ENCODE peak calls at places on chromosome 13, in ten cellular contexts. One of them, this sample, is unnamed.

GRCh38 chr13:41577437-41577836 is 120.1 kb downstream of the RGCC start:
- DNase-seq in brain microvascular endothelial cell: no peak
- DNase-seq in NCI-H69: no peak
- DNase-seq in HuH-7: peak
- DNase-seq in iPS-NIHi11: no peak
- DNase-seq in WTC11: no peak
- DNase-seq in GM18507: no peak
- DNase-seq in kidney tubule cell: no peak
- DNase-seq in RWPE1: no peak
- DNase-seq in mucosa of gallbladder: no peak
- DNase-seq in this sample: no peak

GRCh38 chr13:21849323-21849722 is 178.4 kb downstream of the FGF9 start:
- DNase-seq in brain microvascular endothelial cell: no peak
- DNase-seq in NCI-H69: peak
- DNase-seq in HuH-7: peak
- DNase-seq in iPS-NIHi11: peak
- DNase-seq in WTC11: no peak
- DNase-seq in GM18507: no peak
- DNase-seq in kidney tubule cell: peak
- DNase-seq in RWPE1: peak
- DNase-seq in mucosa of gallbladder: peak
- DNase-seq in this sample: no peak

GRCh38 chr13:26475176-26476110 is 82.0 kb upstream of the WASF3 start:
- DNase-seq in brain microvascular endothelial cell: no peak
- DNase-seq in NCI-H69: no peak
- DNase-seq in HuH-7: no peak
- DNase-seq in iPS-NIHi11: peak
- DNase-seq in WTC11: peak
- DNase-seq in GM18507: no peak
- DNase-seq in kidney tubule cell: no peak
- DNase-seq in RWPE1: no peak
- DNase-seq in mucosa of gallbladder: no peak
- DNase-seq in this sample: no peak

GRCh38 chr13:41059896-41060722 is 1.2 kb upstream of the WBP4 start:
- DNase-seq in brain microvascular endothelial cell: peak
- DNase-seq in NCI-H69: peak
- DNase-seq in HuH-7: peak
- DNase-seq in iPS-NIHi11: peak
- DNase-seq in WTC11: peak
- DNase-seq in GM18507: peak
- DNase-seq in kidney tubule cell: peak
- DNase-seq in RWPE1: peak
- DNase-seq in mucosa of gallbladder: peak
- DNase-seq in this sample: peak

GRCh38 chr13:74922963-74923362 is 559.0 kb downstream of the TBC1D4 start:
- DNase-seq in brain microvascular endothelial cell: no peak
- DNase-seq in NCI-H69: no peak
- DNase-seq in HuH-7: no peak
- DNase-seq in iPS-NIHi11: no peak
- DNase-seq in WTC11: no peak
- DNase-seq in GM18507: no peak
- DNase-seq in kidney tubule cell: no peak
- DNase-seq in RWPE1: no peak
- DNase-seq in mucosa of gallbladder: no peak
- DNase-seq in this sample: no peak

GRCh38 chr13:40672310-40673060 is 6.0 kb upstream of the FOXO1 start:
- DNase-seq in brain microvascular endothelial cell: peak
- DNase-seq in NCI-H69: peak
- DNase-seq in HuH-7: no peak
- DNase-seq in iPS-NIHi11: peak
- DNase-seq in WTC11: no peak
- DNase-seq in GM18507: no peak
- DNase-seq in kidney tubule cell: peak
- DNase-seq in RWPE1: peak
- DNase-seq in mucosa of gallbladder: no peak
- DNase-seq in this sample: no peak

GRCh38 chr13:93476175-93476574 is 249.6 kb downstream of the GPC6 start:
- DNase-seq in brain microvascular endothelial cell: peak
- DNase-seq in NCI-H69: no peak
- DNase-seq in HuH-7: no peak
- DNase-seq in iPS-NIHi11: peak
- DNase-seq in WTC11: no peak
- DNase-seq in GM18507: no peak
- DNase-seq in kidney tubule cell: peak
- DNase-seq in RWPE1: peak
- DNase-seq in mucosa of gallbladder: no peak
- DNase-seq in this sample: no peak

GRCh38 chr13:64413529-64413928 is 2816.6 kb downstream of the PCDH9 start:
- DNase-seq in brain microvascular endothelial cell: no peak
- DNase-seq in NCI-H69: no peak
- DNase-seq in HuH-7: no peak
- DNase-seq in iPS-NIHi11: no peak
- DNase-seq in WTC11: no peak
- DNase-seq in GM18507: no peak
- DNase-seq in kidney tubule cell: no peak
- DNase-seq in RWPE1: no peak
- DNase-seq in mucosa of gallbladder: no peak
- DNase-seq in this sample: no peak

GRCh38 chr13:82370306-82370705 is 1512.0 kb downstream of the SLITRK1 start:
- DNase-seq in brain microvascular endothelial cell: no peak
- DNase-seq in NCI-H69: no peak
- DNase-seq in HuH-7: no peak
- DNase-seq in iPS-NIHi11: no peak
- DNase-seq in WTC11: no peak
- DNase-seq in GM18507: no peak
- DNase-seq in kidney tubule cell: peak
- DNase-seq in RWPE1: peak
- DNase-seq in mucosa of gallbladder: no peak
- DNase-seq in this sample: no peak

GRCh38 chr13:43428545-43429287 is 358.1 kb downstream of the ENOX1 start:
- DNase-seq in brain microvascular endothelial cell: no peak
- DNase-seq in NCI-H69: no peak
- DNase-seq in HuH-7: no peak
- DNase-seq in iPS-NIHi11: no peak
- DNase-seq in WTC11: no peak
- DNase-seq in GM18507: no peak
- DNase-seq in kidney tubule cell: no peak
- DNase-seq in RWPE1: no peak
- DNase-seq in mucosa of gallbladder: no peak
- DNase-seq in this sample: no peak

GRCh38 chr13:67230774-67231480 is 791 bp upstream of the PCDH9 start:
- DNase-seq in brain microvascular endothelial cell: peak
- DNase-seq in NCI-H69: peak
- DNase-seq in HuH-7: peak
- DNase-seq in iPS-NIHi11: peak
- DNase-seq in WTC11: peak
- DNase-seq in GM18507: no peak
- DNase-seq in kidney tubule cell: peak
- DNase-seq in RWPE1: peak
- DNase-seq in mucosa of gallbladder: peak
- DNase-seq in this sample: peak

GRCh38 chr13:108561152-108561551 is 68.3 kb upstream of the MYO16 start:
- DNase-seq in brain microvascular endothelial cell: no peak
- DNase-seq in NCI-H69: no peak
- DNase-seq in HuH-7: no peak
- DNase-seq in iPS-NIHi11: no peak
- DNase-seq in WTC11: no peak
- DNase-seq in GM18507: no peak
- DNase-seq in kidney tubule cell: no peak
- DNase-seq in RWPE1: no peak
- DNase-seq in mucosa of gallbladder: no peak
- DNase-seq in this sample: no peak

GRCh38 chr13:50127017-50127725 is 111.9 kb downstream of the KCNRG start:
- DNase-seq in brain microvascular endothelial cell: no peak
- DNase-seq in NCI-H69: no peak
- DNase-seq in HuH-7: no peak
- DNase-seq in iPS-NIHi11: no peak
- DNase-seq in WTC11: peak
- DNase-seq in GM18507: no peak
- DNase-seq in kidney tubule cell: no peak
- DNase-seq in RWPE1: no peak
- DNase-seq in mucosa of gallbladder: peak
- DNase-seq in this sample: no peak

GRCh38 chr13:46388846-46389245 is 1.8 kb upstream of the RUBCNL start:
- DNase-seq in brain microvascular endothelial cell: no peak
- DNase-seq in NCI-H69: no peak
- DNase-seq in HuH-7: no peak
- DNase-seq in iPS-NIHi11: no peak
- DNase-seq in WTC11: no peak
- DNase-seq in GM18507: no peak
- DNase-seq in kidney tubule cell: peak
- DNase-seq in RWPE1: peak
- DNase-seq in mucosa of gallbladder: no peak
- DNase-seq in this sample: no peak

GRCh38 chr13:33639640-33640080 is 178.3 kb upstream of the RFC3 start:
- DNase-seq in brain microvascular endothelial cell: no peak
- DNase-seq in NCI-H69: no peak
- DNase-seq in HuH-7: no peak
- DNase-seq in iPS-NIHi11: no peak
- DNase-seq in WTC11: no peak
- DNase-seq in GM18507: no peak
- DNase-seq in kidney tubule cell: peak
- DNase-seq in RWPE1: peak
- DNase-seq in mucosa of gallbladder: no peak
- DNase-seq in this sample: no peak

GRCh38 chr13:60335531-60335930 is 61.5 kb upstream of the TDRD3 start:
- DNase-seq in brain microvascular endothelial cell: no peak
- DNase-seq in NCI-H69: peak
- DNase-seq in HuH-7: no peak
- DNase-seq in iPS-NIHi11: no peak
- DNase-seq in WTC11: no peak
- DNase-seq in GM18507: no peak
- DNase-seq in kidney tubule cell: peak
- DNase-seq in RWPE1: no peak
- DNase-seq in mucosa of gallbladder: no peak
- DNase-seq in this sample: no peak

GRCh38 chr13:77916481-77916880 is 2.1 kb downstream of the EDNRB start:
- DNase-seq in brain microvascular endothelial cell: no peak
- DNase-seq in NCI-H69: no peak
- DNase-seq in HuH-7: no peak
- DNase-seq in iPS-NIHi11: no peak
- DNase-seq in WTC11: no peak
- DNase-seq in GM18507: no peak
- DNase-seq in kidney tubule cell: no peak
- DNase-seq in RWPE1: no peak
- DNase-seq in mucosa of gallbladder: no peak
- DNase-seq in this sample: no peak

GRCh38 chr13:28819748-28820098 is 416 bp upstream of the MTUS2 start:
- DNase-seq in brain microvascular endothelial cell: no peak
- DNase-seq in NCI-H69: peak
- DNase-seq in HuH-7: peak
- DNase-seq in iPS-NIHi11: peak
- DNase-seq in WTC11: peak
- DNase-seq in GM18507: peak
- DNase-seq in kidney tubule cell: peak
- DNase-seq in RWPE1: no peak
- DNase-seq in mucosa of gallbladder: peak
- DNase-seq in this sample: peak

GRCh38 chr13:101916108-101916757 is 463.8 kb downstream of the ITGBL1 start:
- DNase-seq in brain microvascular endothelial cell: peak
- DNase-seq in NCI-H69: peak
- DNase-seq in HuH-7: no peak
- DNase-seq in iPS-NIHi11: peak
- DNase-seq in WTC11: peak
- DNase-seq in GM18507: no peak
- DNase-seq in kidney tubule cell: peak
- DNase-seq in RWPE1: no peak
- DNase-seq in mucosa of gallbladder: no peak
- DNase-seq in this sample: peak

GRCh38 chr13:62040806-62041205 is 625.2 kb upstream of the PCDH20 start:
- DNase-seq in brain microvascular endothelial cell: no peak
- DNase-seq in NCI-H69: peak
- DNase-seq in HuH-7: peak
- DNase-seq in iPS-NIHi11: no peak
- DNase-seq in WTC11: no peak
- DNase-seq in GM18507: no peak
- DNase-seq in kidney tubule cell: no peak
- DNase-seq in RWPE1: no peak
- DNase-seq in mucosa of gallbladder: no peak
- DNase-seq in this sample: no peak

GRCh38 chr13:83450586-83450985 is 431.7 kb downstream of the SLITRK1 start:
- DNase-seq in brain microvascular endothelial cell: no peak
- DNase-seq in NCI-H69: no peak
- DNase-seq in HuH-7: no peak
- DNase-seq in iPS-NIHi11: no peak
- DNase-seq in WTC11: no peak
- DNase-seq in GM18507: no peak
- DNase-seq in kidney tubule cell: no peak
- DNase-seq in RWPE1: no peak
- DNase-seq in mucosa of gallbladder: no peak
- DNase-seq in this sample: no peak

GRCh38 chr13:42277618-42278276 is 5.8 kb downstream of the AKAP11 start:
- DNase-seq in brain microvascular endothelial cell: peak
- DNase-seq in NCI-H69: no peak
- DNase-seq in HuH-7: no peak
- DNase-seq in iPS-NIHi11: no peak
- DNase-seq in WTC11: no peak
- DNase-seq in GM18507: no peak
- DNase-seq in kidney tubule cell: no peak
- DNase-seq in RWPE1: no peak
- DNase-seq in mucosa of gallbladder: no peak
- DNase-seq in this sample: no peak

GRCh38 chr13:114124921-114125320 is 7.5 kb downstream of the RASA3 start:
- DNase-seq in brain microvascular endothelial cell: peak
- DNase-seq in NCI-H69: no peak
- DNase-seq in HuH-7: no peak
- DNase-seq in iPS-NIHi11: no peak
- DNase-seq in WTC11: no peak
- DNase-seq in GM18507: no peak
- DNase-seq in kidney tubule cell: peak
- DNase-seq in RWPE1: no peak
- DNase-seq in mucosa of gallbladder: no peak
- DNase-seq in this sample: no peak

GRCh38 chr13:29568731-29569130 is 26.8 kb downstream of the SLC7A1 start:
- DNase-seq in brain microvascular endothelial cell: no peak
- DNase-seq in NCI-H69: no peak
- DNase-seq in HuH-7: no peak
- DNase-seq in iPS-NIHi11: no peak
- DNase-seq in WTC11: no peak
- DNase-seq in GM18507: no peak
- DNase-seq in kidney tubule cell: no peak
- DNase-seq in RWPE1: peak
- DNase-seq in mucosa of gallbladder: no peak
- DNase-seq in this sample: no peak

GRCh38 chr13:41621716-41622508 is 164.6 kb downstream of the RGCC start:
- DNase-seq in brain microvascular endothelial cell: peak
- DNase-seq in NCI-H69: no peak
- DNase-seq in HuH-7: no peak
- DNase-seq in iPS-NIHi11: no peak
- DNase-seq in WTC11: no peak
- DNase-seq in GM18507: no peak
- DNase-seq in kidney tubule cell: no peak
- DNase-seq in RWPE1: no peak
- DNase-seq in mucosa of gallbladder: no peak
- DNase-seq in this sample: no peak

GRCh38 chr13:69676286-69676685 is 431.3 kb upstream of the ATXN8OS start:
- DNase-seq in brain microvascular endothelial cell: no peak
- DNase-seq in NCI-H69: no peak
- DNase-seq in HuH-7: no peak
- DNase-seq in iPS-NIHi11: no peak
- DNase-seq in WTC11: no peak
- DNase-seq in GM18507: no peak
- DNase-seq in kidney tubule cell: peak
- DNase-seq in RWPE1: no peak
- DNase-seq in mucosa of gallbladder: no peak
- DNase-seq in this sample: no peak

GRCh38 chr13:20426766-20427448 is 98.8 kb downstream of the CRYL1 start:
- DNase-seq in brain microvascular endothelial cell: no peak
- DNase-seq in NCI-H69: no peak
- DNase-seq in HuH-7: no peak
- DNase-seq in iPS-NIHi11: no peak
- DNase-seq in WTC11: no peak
- DNase-seq in GM18507: no peak
- DNase-seq in kidney tubule cell: no peak
- DNase-seq in RWPE1: no peak
- DNase-seq in mucosa of gallbladder: no peak
- DNase-seq in this sample: no peak

GRCh38 chr13:100108913-100109507 is 20.1 kb downstream of the PCCA start:
- DNase-seq in brain microvascular endothelial cell: no peak
- DNase-seq in NCI-H69: peak
- DNase-seq in HuH-7: no peak
- DNase-seq in iPS-NIHi11: no peak
- DNase-seq in WTC11: no peak
- DNase-seq in GM18507: no peak
- DNase-seq in kidney tubule cell: peak
- DNase-seq in RWPE1: no peak
- DNase-seq in mucosa of gallbladder: no peak
- DNase-seq in this sample: no peak

This sample was measured in D341Med.